ENCODE peak calls at places on chromosome X, in four cellular contexts. S is A549, I is K562, H is HepG2. V is an unnamed sample.

GRCh38 chrX:23841847-23842522 is 59.0 kb downstream of the SAT1 start:
- DNase-seq in H (peak; percentile 90), I (no peak), S (no peak), V (no peak)

GRCh38 chrX:10989386-10989785 is 121.7 kb upstream of the HCCS start:
- DNase-seq in I (no peak), S (no peak), H (no peak), V (no peak)

GRCh38 chrX:46978341-46979291 is 66.4 kb downstream of the JADE3 start:
- DNase-seq in H (peak; percentile 64), I (peak; percentile 79), S (peak; percentile 51), V (peak; percentile 81)

GRCh38 chrX:144275403-144275802 is 391.5 kb downstream of the UBE2NL start:
- DNase-seq in I (no peak), H (no peak), S (no peak), V (no peak)

GRCh38 chrX:150489359-150490015 is 78.9 kb upstream of the MTM1 start:
- DNase-seq in H (no peak), S (no peak), I (no peak), V (no peak)

GRCh38 chrX:9542106-9542764 is 77.4 kb downstream of the TBL1X start:
- DNase-seq in S (no peak), I (no peak), H (no peak), V (no peak)

GRCh38 chrX:45803383-45803921 is 602.8 kb upstream of the DIPK2B start:
- DNase-seq in H (no peak), I (no peak), S (no peak), V (peak; percentile 94)

GRCh38 chrX:18377802-18378201 is 23.3 kb upstream of the SCML2 start:
- DNase-seq in I (peak; percentile 48), S (no peak), H (peak; percentile 11), V (peak; percentile 8)

GRCh38 chrX:137945470-137945869 is 379.5 kb downstream of the ZIC3 start:
- DNase-seq in H (no peak), I (no peak), S (no peak), V (no peak)

GRCh38 chrX:107676559-107677378 is 48.5 kb downstream of the PRPS1 start:
- DNase-seq in I (peak; percentile 86), S (peak; percentile 62), H (no peak), V (peak; percentile 84)

GRCh38 chrX:117002981-117003380 is 540.2 kb upstream of the CT83 start:
- DNase-seq in S (no peak), H (no peak), I (no peak), V (no peak)

GRCh38 chrX:151396042-151396826 is 772 bp upstream of the VMA21 start:
- DNase-seq in S (no peak), I (no peak), H (peak; percentile 49), V (peak; percentile 43)

GRCh38 chrX:47247206-47247998 is 14.6 kb downstream of the USP11 start:
- DNase-seq in H (no peak), S (no peak), I (no peak), V (peak; percentile 76)

GRCh38 chrX:11864171-11864570 is 106.1 kb downstream of the MSL3 start:
- DNase-seq in S (no peak), I (no peak), H (no peak), V (no peak)

GRCh38 chrX:1661048-1661921 is 46.4 kb downstream of the ASMT start:
- DNase-seq in H (peak; percentile 13), S (no peak), I (peak; percentile 6), V (no peak)

GRCh38 chrX:11499076-11500044 is 166.4 kb downstream of the ARHGAP6 start:
- DNase-seq in H (no peak), I (no peak), S (no peak), V (peak; percentile 78)

GRCh38 chrX:39958850-39959249 is 138.9 kb downstream of the BCOR start:
- DNase-seq in I (no peak), S (no peak), H (no peak), V (no peak)

GRCh38 chrX:39960219-39960618 is 137.5 kb downstream of the BCOR start:
- DNase-seq in I (no peak), S (no peak), H (no peak), V (no peak)

GRCh38 chrX:39956803-39957394 is 140.9 kb downstream of the BCOR start:
- DNase-seq in S (no peak), H (peak; percentile 28), I (no peak), V (no peak)

GRCh38 chrX:39955621-39956020 is 142.1 kb downstream of the BCOR start:
- DNase-seq in H (no peak), I (peak; percentile 18), S (no peak), V (no peak)

GRCh38 chrX:39957816-39958561 is 139.8 kb downstream of the BCOR start:
- DNase-seq in S (no peak), H (no peak), I (no peak), V (peak; percentile 31)
- TF ChIP-seq CEBPB in S (no peak), H (no peak), I (no peak), V (no peak)

DNA sequence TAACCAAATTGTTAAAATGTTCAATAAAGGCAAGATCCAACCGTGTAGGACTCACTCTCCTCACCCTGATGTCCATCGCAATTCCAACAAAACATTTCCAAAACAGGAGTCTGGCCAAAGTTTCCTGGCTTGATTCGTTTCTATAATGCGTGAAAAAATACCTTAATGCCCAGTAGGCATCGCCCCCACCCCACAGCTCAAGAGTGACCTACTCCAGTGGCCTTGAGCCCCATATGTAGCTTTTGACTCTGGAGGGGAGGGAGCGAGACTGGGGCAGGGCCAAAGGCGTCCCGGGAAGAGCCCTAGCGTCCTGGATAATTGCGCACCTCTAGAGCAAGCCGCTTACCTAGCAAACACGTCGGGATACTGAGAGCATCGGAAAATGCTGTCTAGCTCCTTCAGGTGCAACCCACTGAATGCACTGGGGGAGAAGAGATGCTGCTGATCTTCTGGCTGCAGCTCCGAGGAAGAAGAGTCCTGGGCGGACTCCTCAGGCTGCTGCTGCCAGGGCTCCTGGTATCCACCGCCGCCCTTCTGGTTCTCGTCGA is 55.6 kb upstream of the NKAP start:
- DNase-seq in H (no peak), I (no peak), S (no peak), V (no peak)
- TF ChIP-seq MAZ in H (no peak), I (no peak), S (no peak), V (no peak)

DNA sequence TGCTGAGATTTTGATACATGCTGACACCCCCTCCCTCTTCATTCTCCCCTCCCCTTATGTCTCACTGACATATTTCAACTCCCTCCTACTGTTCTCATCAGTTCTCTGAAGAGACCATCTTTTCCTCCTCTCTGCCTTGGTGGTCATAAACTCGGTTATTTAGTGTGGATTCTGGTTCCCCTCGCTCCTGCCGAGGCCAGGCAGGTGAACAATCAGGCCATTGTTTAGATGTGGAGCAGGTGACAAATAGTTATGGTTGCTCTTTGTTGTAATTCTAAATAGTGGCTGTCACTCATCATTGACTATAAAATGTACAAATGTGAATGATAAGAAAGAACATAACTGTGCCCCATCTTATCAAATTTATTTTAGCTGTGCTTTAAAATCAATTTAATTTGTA is 324.6 kb downstream of the BCOR start:
- DNase-seq in S (no peak), I (no peak), H (no peak), V (no peak)
- TF ChIP-seq CEBPB in S (no peak), I (no peak), H (no peak), V (no peak)

GRCh38 chrX:15465896-15466651 is 27.1 kb downstream of the PIR start:
- DNase-seq in H (no peak), S (no peak), I (peak; percentile 14), V (peak; percentile 7)
- TF ChIP-seq MAZ in H (no peak), S (no peak), I (no peak), V (no peak)

GRCh38 chrX:12965390-12965940 is 9.4 kb upstream of the TMSB4X start:
- DNase-seq in S (no peak), H (no peak), I (peak; percentile 77), V (no peak)

GRCh38 chrX:12970691-12971202 is 4.2 kb upstream of the TMSB4X start:
- DNase-seq in H (peak; percentile 27), S (no peak), I (peak; percentile 66), V (peak; percentile 75)

GRCh38 chrX:12967711-12968465 is 7.0 kb upstream of the TMSB4X start:
- DNase-seq in H (no peak), S (no peak), I (no peak), V (no peak)

GRCh38 chrX:12962041-12962504 is 12.8 kb upstream of the TMSB4X start:
- DNase-seq in H (no peak), I (peak; percentile 77), S (no peak), V (no peak)

GRCh38 chrX:12966151-12966550 is 8.8 kb upstream of the TMSB4X start:
- DNase-seq in I (no peak), S (no peak), H (no peak), V (no peak)
- TF ChIP-seq CEBPB in I (no peak), S (no peak), H (no peak), V (no peak)

DNA sequence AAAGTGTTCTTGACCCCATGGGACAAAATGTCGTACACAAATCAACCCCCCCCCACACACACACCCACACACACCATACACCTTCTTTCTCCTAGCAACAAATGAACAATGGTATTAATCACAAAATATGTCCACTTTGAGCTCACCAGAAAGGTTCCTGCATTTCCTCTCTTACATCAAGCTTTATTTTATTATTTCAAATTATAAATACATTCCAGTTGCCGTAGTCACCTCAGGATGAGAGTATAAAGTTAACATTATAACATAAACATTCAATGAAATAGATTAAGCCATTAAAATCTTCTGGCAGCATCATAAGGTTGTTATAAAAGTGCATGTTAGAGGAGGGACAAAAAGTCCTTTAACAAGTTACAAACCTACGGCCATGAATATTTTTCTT is 7.3 kb downstream of the XK start:
- DNase-seq in I (no peak), S (no peak), H (no peak), V (peak; percentile 53)
- TF ChIP-seq MAZ in I (no peak), S (no peak), H (no peak), V (no peak)

GRCh38 chrX:27619975-27620374 is 29.8 kb downstream of the DCAF8L2 start:
- DNase-seq in S (no peak), H (peak; percentile 5), I (peak; percentile 11), V (peak; percentile 8)
- TF ChIP-seq CEBPB in S (no peak), H (no peak), I (no peak), V (no peak)

V was measured in IMR-90.